ENCODE peak calls at places on chromosomes 13 and 19, in four cellular contexts. H, N, D and J are unnamed samples.

GRCh38 chr13:89899302-89900103 is 1448.0 kb upstream of the MIR17HG start:
- DNase-seq in H (no peak), N (no peak), D (no peak), J (no peak)

GRCh38 chr13:48210178-48210577 is 22.8 kb upstream of the ITM2B start:
- DNase-seq in H (peak), N (no peak), D (peak), J (no peak)

GRCh38 chr19:30968841-30969399 is 380.3 kb downstream of the TSHZ3 start:
- DNase-seq in H (no peak), N (no peak), D (no peak), J (no peak)

GRCh38 chr19:4508698-4509097 is 9.6 kb downstream of the PLIN4 start:
- DNase-seq in H (no peak), N (no peak), D (no peak), J (no peak)

GRCh38 chr19:41299046-41299754 is 10.8 kb upstream of the CCDC97 start:
- DNase-seq in H (no peak), N (no peak), D (no peak), J (no peak)

GRCh38 chr13:110089815-110090214 is 217.1 kb downstream of the COL4A1 start:
- DNase-seq in H (no peak), N (no peak), D (no peak), J (no peak)

GRCh38 chr13:71865858-71866172 is 1.2 kb downstream of the DACH1 start:
- DNase-seq in H (peak), N (no peak), D (peak), J (no peak)

GRCh38 chr13:37835392-37835791 is 34.2 kb downstream of the TRPC4 start:
- DNase-seq in H (no peak), N (no peak), D (no peak), J (no peak)

GRCh38 chr13:82898625-82899024 is 983.6 kb downstream of the SLITRK1 start:
- DNase-seq in H (no peak), N (no peak), D (no peak), J (no peak)

GRCh38 chr19:2385053-2385721 is 25.1 kb downstream of the TMPRSS9 start:
- DNase-seq in H (peak), N (no peak), D (peak), J (no peak)

GRCh38 chr13:93183302-93183701 is 43.3 kb upstream of the GPC6 start:
- DNase-seq in H (no peak), N (no peak), D (no peak), J (no peak)

GRCh38 chr13:40129467-40129866 is 474.0 kb downstream of the COG6 start:
- DNase-seq in H (no peak), N (no peak), D (no peak), J (no peak)

GRCh38 chr13:51797664-51798488 is 6.1 kb downstream of the DHRS12 start:
- DNase-seq in H (peak), N (peak), D (peak), J (peak)

GRCh38 chr19:10418281-10419199 is 1.8 kb upstream of the PDE4A start:
- DNase-seq in H (no peak), N (no peak), D (no peak), J (no peak)

GRCh38 chr19:14410775-14411134 is 8.4 kb downstream of the DDX39A start:
- DNase-seq in H (no peak), N (no peak), D (no peak), J (no peak)

GRCh38 chr13:22235285-22235949 is 564.5 kb downstream of the FGF9 start:
- DNase-seq in H (no peak), N (no peak), D (no peak), J (no peak)

GRCh38 chr13:113299951-113300350 is 2.9 kb downstream of the LAMP1 start:
- DNase-seq in H (no peak), N (no peak), D (peak), J (no peak)

GRCh38 chr19:14767466-14767971 is 10.8 kb downstream of the ADGRE2 start:
- DNase-seq in H (no peak), N (no peak), D (no peak), J (no peak)

GRCh38 chr19:4390017-4390861 is 10.1 kb downstream of the SH3GL1 start:
- DNase-seq in H (no peak), N (no peak), D (peak), J (no peak)

GRCh38 chr13:73803997-73804396 is 330.2 kb downstream of the KLF12 start:
- DNase-seq in H (peak), N (no peak), D (peak), J (no peak)

DNA sequence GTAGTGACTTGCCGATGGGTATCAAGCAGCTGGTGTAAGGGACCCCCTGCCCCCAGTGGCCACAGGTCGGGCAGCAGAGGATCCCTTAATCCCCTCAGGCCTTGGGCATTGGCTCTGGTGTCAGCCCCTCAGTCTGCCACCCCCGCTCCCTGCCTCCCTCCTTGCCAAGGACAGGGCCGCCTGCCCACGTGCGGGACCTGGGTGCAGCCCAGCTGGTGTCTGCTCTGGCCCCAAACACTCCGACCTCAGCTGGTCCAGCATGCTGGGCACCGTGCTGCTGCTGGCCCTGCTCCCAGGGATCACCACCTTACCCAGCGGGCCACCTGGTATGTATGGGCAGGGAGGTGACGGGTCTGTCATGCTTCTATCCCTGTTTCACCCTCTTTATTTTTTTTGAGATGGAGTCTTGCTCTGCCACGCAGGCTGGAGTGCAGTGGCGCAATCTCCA is at the start of gene TGFBR3L:
- DNase-seq in H (no peak), N (no peak), D (no peak), J (no peak)
- H3K4me3 ChIP-seq in H (no peak), N (no peak), D (no peak), J (peak)

DNA sequence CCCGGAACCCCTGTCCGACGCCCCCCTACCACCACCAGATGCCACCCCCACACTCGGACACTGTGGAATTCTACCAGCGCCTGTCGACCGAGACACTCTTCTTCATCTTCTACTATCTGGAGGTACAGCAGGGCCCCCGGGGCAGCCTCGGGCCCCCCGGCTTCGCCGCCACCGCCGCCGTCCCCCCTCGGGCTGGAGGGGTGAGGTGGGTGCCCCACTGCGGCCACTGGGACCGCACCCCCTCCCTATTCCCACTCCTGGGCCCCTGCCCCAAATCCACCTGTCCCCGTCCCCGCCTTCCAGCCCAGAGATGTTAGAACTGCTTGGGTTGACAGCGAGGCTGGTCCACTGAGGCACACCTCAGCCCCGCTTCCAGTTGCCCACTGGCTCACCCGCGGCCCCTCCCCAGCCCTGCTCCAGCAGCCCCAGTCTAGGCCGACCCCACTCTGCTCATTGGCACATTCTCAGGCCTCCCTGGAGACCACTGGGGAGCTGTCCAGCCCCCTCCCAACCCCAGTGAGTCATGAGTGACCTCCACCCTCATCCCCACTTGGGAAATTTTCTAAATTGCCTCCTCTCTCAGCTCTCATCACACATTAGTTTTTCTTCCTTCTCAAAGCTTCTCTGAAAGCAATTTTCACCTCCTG is 6.5 kb downstream of the LENG1 start:
- DNase-seq in H (no peak), N (no peak), D (no peak), J (no peak)
- H3K4me3 ChIP-seq in H (no peak), N (no peak), D (no peak), J (no peak)

GRCh38 chr19:33520048-33520643 is 1.4 kb downstream of the PEPD start:
- DNase-seq in H (no peak), N (no peak), D (no peak), J (no peak)
- H3K4me3 ChIP-seq in H (no peak), N (no peak), D (no peak), J (no peak)

DNA sequence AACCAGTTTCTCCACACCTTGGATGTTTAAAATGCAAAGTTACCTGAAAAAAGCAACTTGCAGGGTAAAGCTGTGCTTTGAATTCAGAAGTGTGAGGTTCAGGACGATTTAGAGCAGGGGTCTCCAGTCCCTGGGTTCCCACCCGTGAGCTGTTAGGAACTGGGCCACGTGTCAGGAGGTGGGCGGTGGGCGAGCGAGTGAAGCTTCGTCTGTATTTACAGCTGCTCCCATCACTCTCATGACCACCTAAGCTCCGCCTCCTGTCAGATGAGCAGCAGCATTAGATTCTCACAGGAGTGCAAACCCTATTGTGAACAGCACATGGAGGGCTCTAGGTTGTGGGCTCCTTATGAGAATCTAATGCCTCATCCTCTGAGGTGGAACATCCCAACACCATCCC is 214.2 kb upstream of the SOX1 start:
- DNase-seq in H (no peak), N (no peak), D (no peak), J (no peak)
- H3K4me3 ChIP-seq in H (no peak), N (no peak), D (no peak), J (no peak)

GRCh38 chr19:46715620-46716012 is 1.3 kb downstream of the PRKD2 start:
- DNase-seq in H (no peak), N (peak), D (no peak), J (no peak)
- H3K4me3 ChIP-seq in H (peak), N (peak), D (peak), J (peak)

GRCh38 chr13:43878897-43879322 is 630 bp downstream of the CCDC122 start:
- DNase-seq in H (peak), N (peak), D (peak), J (no peak)

GRCh38 chr13:43879323-43880181 is at the start of the genes CCDC122 and LACC1:
- DNase-seq in H (peak), N (peak), D (peak), J (peak)

GRCh38 chr13:43880930-43881329 is 1.2 kb downstream of the LACC1 start:
- DNase-seq in H (peak), N (no peak), D (peak), J (no peak)

GRCh38 chr13:43881580-43881979 is 1.9 kb downstream of the LACC1 start:
- DNase-seq in H (peak), N (no peak), D (no peak), J (no peak)

GRCh38 chr13:43880451-43880850 is 747 bp downstream of the LACC1 start:
- DNase-seq in H (peak), N (no peak), D (no peak), J (no peak)
- H3K4me3 ChIP-seq in H (peak), N (no peak), D (peak), J (no peak)

GRCh38 chr13:106498158-106498557 is 37.3 kb downstream of the EFNB2 start:
- DNase-seq in H (no peak), N (no peak), D (no peak), J (no peak)
- H3K4me3 ChIP-seq in H (no peak), N (no peak), D (no peak), J (no peak)